ENCODE peak calls at places on chromosome 4, in eight cellular contexts. One of them, this sample, is unnamed. For H3K4me1, the result is how much of the 10 kb centered on the place peaks cover.

GRCh38 chr4:77994194-77994721 is 62.9 kb upstream of the FRAS1 start:
- DNase-seq in GM23248: peak
- DNase-seq in PC-9: peak
- DNase-seq in GM12878: no peak
- DNase-seq in DND-41: peak
- DNase-seq in H1: peak
- DNase-seq in fibroblast of lung: peak
- DNase-seq in GM23338: peak
- DNase-seq in this sample: peak

GRCh38 chr4:56570041-56570440 is 64.5 kb downstream of the ARL9 start:
- DNase-seq in DND-41: no peak
- DNase-seq in fibroblast of lung: peak
- DNase-seq in H1: no peak
- DNase-seq in PC-9: no peak
- DNase-seq in GM23338: no peak
- DNase-seq in GM23248: no peak
- DNase-seq in GM12878: no peak
- DNase-seq in this sample: peak

GRCh38 chr4:144906181-144906895 is 191.7 kb downstream of the ANAPC10 start:
- DNase-seq in PC-9: no peak
- DNase-seq in GM23338: no peak
- DNase-seq in H1: no peak
- DNase-seq in fibroblast of lung: peak
- DNase-seq in GM12878: peak
- DNase-seq in DND-41: no peak
- DNase-seq in GM23248: peak
- DNase-seq in this sample: peak

GRCh38 chr4:11596989-11597388 is 168.3 kb upstream of the HS3ST1 start:
- DNase-seq in DND-41: no peak
- DNase-seq in GM12878: no peak
- DNase-seq in GM23248: no peak
- DNase-seq in GM23338: no peak
- DNase-seq in fibroblast of lung: no peak
- DNase-seq in H1: no peak
- DNase-seq in PC-9: no peak
- DNase-seq in this sample: no peak

GRCh38 chr4:71538528-71538927 is 199.7 kb downstream of the SLC4A4 start:
- DNase-seq in DND-41: no peak
- DNase-seq in H1: no peak
- DNase-seq in fibroblast of lung: no peak
- DNase-seq in PC-9: no peak
- DNase-seq in GM23248: no peak
- DNase-seq in GM23338: no peak
- DNase-seq in GM12878: no peak
- DNase-seq in this sample: no peak

GRCh38 chr4:6391852-6392188 is 80.6 kb downstream of the PPP2R2C start:
- DNase-seq in GM23338: no peak
- DNase-seq in DND-41: no peak
- DNase-seq in GM23248: no peak
- DNase-seq in GM12878: no peak
- DNase-seq in fibroblast of lung: no peak
- DNase-seq in H1: no peak
- DNase-seq in PC-9: peak
- DNase-seq in this sample: no peak

GRCh38 chr4:118356731-118357130 is 3.9 kb upstream of the PRSS12 start:
- DNase-seq in GM23248: peak
- DNase-seq in GM23338: no peak
- DNase-seq in DND-41: no peak
- DNase-seq in fibroblast of lung: no peak
- DNase-seq in GM12878: no peak
- DNase-seq in H1: no peak
- DNase-seq in PC-9: no peak
- DNase-seq in this sample: no peak

GRCh38 chr4:26135331-26135730 is 185.5 kb upstream of the RBPJ start:
- DNase-seq in GM23338: no peak
- DNase-seq in PC-9: no peak
- DNase-seq in GM12878: no peak
- DNase-seq in DND-41: no peak
- DNase-seq in GM23248: no peak
- DNase-seq in fibroblast of lung: no peak
- DNase-seq in H1: no peak
- DNase-seq in this sample: no peak

GRCh38 chr4:24118031-24118430 is 228.2 kb upstream of the PPARGC1A start:
- DNase-seq in GM23338: no peak
- DNase-seq in H1: no peak
- DNase-seq in GM23248: no peak
- DNase-seq in GM12878: no peak
- DNase-seq in DND-41: no peak
- DNase-seq in PC-9: no peak
- DNase-seq in fibroblast of lung: no peak
- DNase-seq in this sample: no peak

GRCh38 chr4:6087669-6088068 is 69.4 kb upstream of the C4orf50 start:
- DNase-seq in DND-41: no peak
- DNase-seq in GM23338: peak
- DNase-seq in H1: peak
- DNase-seq in PC-9: peak
- DNase-seq in fibroblast of lung: peak
- DNase-seq in GM12878: no peak
- DNase-seq in GM23248: peak
- DNase-seq in this sample: no peak

GRCh38 chr4:163161536-163162205 is 5.0 kb downstream of the NAF1 start:
- DNase-seq in fibroblast of lung: peak
- DNase-seq in DND-41: no peak
- DNase-seq in GM23338: no peak
- DNase-seq in GM12878: no peak
- DNase-seq in H1: no peak
- DNase-seq in GM23248: peak
- DNase-seq in PC-9: no peak
- DNase-seq in this sample: peak

GRCh38 chr4:153931804-153932203 is 142.9 kb upstream of the SFRP2 start:
- DNase-seq in DND-41: no peak
- DNase-seq in GM23338: no peak
- DNase-seq in H1: no peak
- DNase-seq in fibroblast of lung: peak
- DNase-seq in PC-9: no peak
- DNase-seq in GM12878: no peak
- DNase-seq in GM23248: peak
- DNase-seq in this sample: no peak

GRCh38 chr4:82601242-82602015 is 39.6 kb upstream of the TMEM150C start:
- DNase-seq in GM23248: no peak
- DNase-seq in DND-41: no peak
- DNase-seq in H1: no peak
- DNase-seq in PC-9: no peak
- DNase-seq in GM23338: no peak
- DNase-seq in fibroblast of lung: no peak
- DNase-seq in GM12878: no peak
- DNase-seq in this sample: no peak

GRCh38 chr4:147550626-147551250 is 66.5 kb upstream of the TMEM184C start:
- DNase-seq in fibroblast of lung: peak
- DNase-seq in GM23338: no peak
- DNase-seq in PC-9: no peak
- DNase-seq in DND-41: no peak
- DNase-seq in GM12878: peak
- DNase-seq in H1: no peak
- DNase-seq in GM23248: peak
- DNase-seq in this sample: peak

GRCh38 chr4:81215219-81215892 is at the start of gene PRKG2:
- DNase-seq in H1: peak
- DNase-seq in DND-41: no peak
- DNase-seq in fibroblast of lung: peak
- DNase-seq in GM12878: no peak
- DNase-seq in GM23248: peak
- DNase-seq in PC-9: no peak
- DNase-seq in GM23338: peak
- DNase-seq in this sample: peak

GRCh38 chr4:77015390-77015789 is 60.4 kb downstream of the CCNI start:
- DNase-seq in GM23248: peak
- DNase-seq in DND-41: no peak
- DNase-seq in fibroblast of lung: peak
- DNase-seq in PC-9: no peak
- DNase-seq in GM12878: no peak
- DNase-seq in GM23338: peak
- DNase-seq in H1: no peak
- DNase-seq in this sample: peak

GRCh38 chr4:168541608-168541953 is 44.7 kb downstream of the PALLD start:
- DNase-seq in fibroblast of lung: peak
- DNase-seq in GM23248: peak
- DNase-seq in GM12878: no peak
- DNase-seq in GM23338: no peak
- DNase-seq in PC-9: peak
- DNase-seq in DND-41: no peak
- DNase-seq in H1: no peak
- DNase-seq in this sample: peak

GRCh38 chr4:169383724-169384123 is 113.0 kb upstream of the SH3RF1 start:
- DNase-seq in DND-41: no peak
- DNase-seq in GM23338: no peak
- DNase-seq in H1: no peak
- DNase-seq in PC-9: no peak
- DNase-seq in fibroblast of lung: peak
- DNase-seq in GM23248: peak
- DNase-seq in GM12878: no peak
- DNase-seq in this sample: peak

DNA sequence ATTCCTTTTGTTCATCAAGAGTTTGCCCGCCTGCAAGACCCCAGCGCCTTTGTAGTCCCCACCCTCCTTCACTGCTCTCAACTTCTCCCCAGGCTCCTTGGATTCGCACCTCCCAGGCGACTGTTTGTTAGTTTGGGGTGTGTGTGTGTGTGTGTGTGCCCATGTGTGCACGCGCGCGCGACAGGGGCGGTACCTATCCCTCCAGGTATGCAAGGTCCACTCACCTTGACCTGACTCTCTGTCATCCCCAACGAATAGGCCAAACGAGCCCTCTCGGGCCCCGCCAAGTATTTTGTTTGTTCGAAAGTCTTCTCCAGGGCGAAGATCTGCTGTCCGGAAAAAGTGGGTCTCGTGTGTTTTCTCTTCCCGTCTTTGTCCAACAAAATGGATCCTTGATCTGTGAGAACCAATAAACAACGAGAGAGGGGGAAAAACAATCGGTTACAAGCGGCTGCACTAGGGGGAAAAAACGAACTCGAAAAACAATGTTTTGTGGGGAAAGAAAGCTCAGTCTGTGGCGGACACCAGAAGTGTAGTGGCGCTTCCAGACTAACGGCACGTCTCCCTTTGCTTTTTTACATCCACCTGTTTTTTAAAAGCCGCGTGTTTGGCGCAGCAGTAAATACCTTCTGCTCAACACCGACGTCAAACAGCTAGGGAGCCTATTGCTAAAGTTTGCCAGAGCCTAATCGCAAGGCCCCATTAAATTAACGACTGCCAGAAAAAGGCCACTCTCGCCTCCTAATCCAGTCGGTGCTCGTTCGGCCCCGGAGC is 3.5 kb downstream of the NKX6-1 start:
- DNase-seq in DND-41: no peak
- DNase-seq in H1: peak
- DNase-seq in GM12878: no peak
- DNase-seq in fibroblast of lung: no peak
- DNase-seq in PC-9: no peak
- DNase-seq in GM23338: peak
- DNase-seq in GM23248: no peak
- DNase-seq in this sample: peak
- TF ChIP-seq EZH2 in DND-41: no peak
- TF ChIP-seq EZH2 in H1: peak
- TF ChIP-seq EZH2 in GM12878: no peak
- TF ChIP-seq EZH2 in fibroblast of lung: no peak
- TF ChIP-seq EZH2 in PC-9: no peak
- TF ChIP-seq EZH2 in GM23338: peak
- TF ChIP-seq EZH2 in GM23248: no peak
- TF ChIP-seq EZH2 in this sample: no peak

DNA sequence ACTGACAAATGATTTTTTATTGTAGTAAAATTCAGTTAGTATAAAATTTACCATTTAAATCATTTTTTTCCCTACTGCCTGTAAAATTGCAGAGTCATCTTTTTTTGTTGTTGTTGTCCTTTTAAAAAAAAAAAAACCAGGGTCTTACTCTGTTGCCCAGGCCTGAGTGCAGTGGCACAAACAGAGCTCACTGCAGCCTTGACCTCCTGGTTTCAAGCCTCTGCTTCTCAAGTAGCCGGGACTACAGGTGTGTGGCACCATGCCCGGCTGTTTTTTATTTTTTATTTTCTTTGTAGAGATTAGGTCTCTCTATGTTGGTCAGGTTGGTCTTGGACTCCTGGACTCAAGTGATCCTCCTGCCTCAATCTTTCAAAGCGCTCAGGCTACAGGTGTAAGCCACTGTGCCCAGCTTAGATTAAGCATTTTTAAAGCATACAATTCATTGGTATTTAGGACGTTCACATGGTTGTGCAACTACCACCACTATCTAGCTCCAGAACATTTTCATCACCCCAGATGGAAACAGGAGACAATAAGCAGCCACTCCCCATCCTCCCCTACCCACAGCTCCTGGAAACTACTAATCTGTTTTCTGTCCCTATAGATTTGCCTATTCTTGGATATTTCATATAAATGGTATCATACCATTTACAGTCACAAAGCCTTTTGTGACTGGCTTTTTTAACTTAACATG is 59.7 kb upstream of the PGRMC2 start:
- DNase-seq in PC-9: no peak
- DNase-seq in fibroblast of lung: peak
- DNase-seq in H1: no peak
- DNase-seq in GM23338: no peak
- DNase-seq in GM12878: no peak
- DNase-seq in DND-41: no peak
- DNase-seq in GM23248: peak
- DNase-seq in this sample: no peak
- H3K27ac ChIP-seq in PC-9: peak
- H3K27ac ChIP-seq in fibroblast of lung: no peak
- H3K27ac ChIP-seq in H1: no peak
- H3K27ac ChIP-seq in GM23338: no peak
- H3K27ac ChIP-seq in GM12878: no peak
- H3K27ac ChIP-seq in DND-41: no peak
- H3K27ac ChIP-seq in GM23248: peak
- H3K27ac ChIP-seq in this sample: no peak

GRCh38 chr4:38664704-38665401 is 854 bp downstream of the KLF3 start:
- DNase-seq in H1: peak
- DNase-seq in GM23248: peak
- DNase-seq in GM12878: no peak
- DNase-seq in DND-41: peak
- DNase-seq in GM23338: peak
- DNase-seq in PC-9: peak
- DNase-seq in fibroblast of lung: peak
- DNase-seq in this sample: peak
- H3K4me1 ChIP-seq in H1: under half
- H3K4me1 ChIP-seq in GM23248: under half
- H3K4me1 ChIP-seq in GM12878: under half
- H3K4me1 ChIP-seq in DND-41: under half
- H3K4me1 ChIP-seq in GM23338: under half
- H3K4me1 ChIP-seq in PC-9: under half
- H3K4me1 ChIP-seq in fibroblast of lung: under half
- H3K4me1 ChIP-seq in this sample: under half

DNA sequence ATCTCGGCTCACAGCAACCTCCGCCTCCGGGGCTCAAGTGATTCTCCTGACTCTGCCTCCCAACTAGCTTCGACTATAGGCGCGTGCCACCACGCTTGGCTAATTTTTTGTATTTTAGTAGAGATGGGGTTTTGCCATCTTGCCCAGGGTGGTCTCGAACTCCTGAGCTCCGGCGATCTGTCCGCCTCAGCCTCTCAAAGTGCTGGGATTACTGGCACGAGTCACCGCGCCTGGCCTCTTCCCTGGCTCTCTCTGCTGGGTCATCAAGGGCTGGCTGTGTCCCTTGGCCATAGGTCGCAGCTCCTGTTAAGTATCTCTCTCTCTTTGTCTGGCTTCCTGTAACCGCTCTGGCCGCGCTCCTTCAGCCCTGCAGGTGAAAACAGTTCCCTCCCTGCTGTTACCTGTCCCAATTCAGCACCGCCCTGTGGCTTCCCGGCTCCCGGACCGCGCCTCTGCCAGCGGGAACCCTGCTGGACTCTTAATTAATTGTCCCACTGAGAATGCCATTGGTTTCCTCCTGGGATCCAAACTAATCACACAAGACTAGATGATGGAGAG is 1.3 kb upstream of the RGS12 start:
- DNase-seq in PC-9: peak
- DNase-seq in GM12878: no peak
- DNase-seq in GM23248: no peak
- DNase-seq in GM23338: peak
- DNase-seq in fibroblast of lung: no peak
- DNase-seq in H1: peak
- DNase-seq in DND-41: peak
- DNase-seq in this sample: no peak
- TF ChIP-seq EZH2 in PC-9: no peak
- TF ChIP-seq EZH2 in GM12878: no peak
- TF ChIP-seq EZH2 in GM23248: no peak
- TF ChIP-seq EZH2 in GM23338: no peak
- TF ChIP-seq EZH2 in fibroblast of lung: no peak
- TF ChIP-seq EZH2 in H1: no peak
- TF ChIP-seq EZH2 in DND-41: no peak
- TF ChIP-seq EZH2 in this sample: no peak

This sample was measured in astrocyte.